ENCODE peak calls at places on chromosomes 6 and 20, in seven cellular contexts. X is IMR-90, D is frontal cortex, M is HCEC 1CT, P is fibroblast of the conjunctiva, T is T47D, Z is EL. V is an unnamed sample.

GRCh38 chr6:50025258-50025657 is 3.5 kb upstream of the DEFB110 start:
- DNase-seq in X (no peak), M (no peak), D (no peak), T (no peak), P (no peak), Z (no peak), V (no peak)

GRCh38 chr6:71072508-71072907 is 115.6 kb upstream of the B3GAT2 start:
- DNase-seq in Z (peak; percentile 15), T (no peak), X (peak; percentile 11), P (no peak), M (peak; percentile 4), D (no peak), V (no peak)

GRCh38 chr6:135311446-135312200 is 130.5 kb downstream of the MYB start:
- DNase-seq in T (no peak), X (no peak), M (no peak), P (no peak), D (no peak), Z (no peak), V (no peak)

GRCh38 chr20:63043348-63044203 is 36.8 kb upstream of the BHLHE23 start:
- DNase-seq in X (no peak), P (no peak), Z (no peak), D (no peak), M (no peak), T (no peak), V (no peak)

GRCh38 chr6:56671651-56672461 is 29.2 kb upstream of the DST start:
- DNase-seq in M (no peak), Z (no peak), X (no peak), T (no peak), D (no peak), P (no peak), V (no peak)

GRCh38 chr20:63070771-63071540 is 64.2 kb upstream of the BHLHE23 start:
- DNase-seq in M (no peak), Z (no peak), X (no peak), D (no peak), P (no peak), T (no peak), V (no peak)

GRCh38 chr6:146587448-146587847 is 11.3 kb upstream of the ADGB start:
- DNase-seq in X (no peak), D (no peak), M (no peak), P (no peak), T (no peak), Z (no peak), V (no peak)

GRCh38 chr6:111605100-111605748 is 454 bp downstream of the TRAF3IP2 start:
- DNase-seq in P (peak; percentile 97), X (peak; percentile 86), Z (peak; percentile 85), D (no peak), M (peak; percentile 86), T (no peak), V (no peak)

GRCh38 chr6:149436647-149437046 is 36.6 kb downstream of the SUMO4 start:
- DNase-seq in T (no peak), X (no peak), D (no peak), P (no peak), M (no peak), Z (no peak), V (no peak)

GRCh38 chr20:47413189-47413588 is 56.7 kb upstream of the ZMYND8 start:
- DNase-seq in X (no peak), P (no peak), M (no peak), D (no peak), T (no peak), Z (no peak), V (no peak)

GRCh38 chr6:1321715-1322114 is 9.8 kb downstream of the FOXQ1 start:
- DNase-seq in D (no peak), X (peak; percentile 66), Z (peak; percentile 55), T (no peak), P (peak; percentile 86), M (peak; percentile 34), V (no peak)

GRCh38 chr6:89509719-89510339 is 76.9 kb downstream of the ANKRD6 start:
- DNase-seq in T (peak; percentile 5), Z (no peak), M (no peak), P (no peak), D (no peak), X (no peak), V (no peak)

GRCh38 chr6:118370722-118371121 is 177.4 kb upstream of the PLN start:
- DNase-seq in P (no peak), M (no peak), T (no peak), D (no peak), Z (no peak), X (no peak), V (no peak)

GRCh38 chr20:58309607-58310290 is at the start of gene RAB22A:
- DNase-seq in T (peak; percentile 86), X (peak; percentile 77), D (peak; percentile 95), M (peak; percentile 85), Z (peak; percentile 78), P (peak; percentile 57), V (peak; percentile 71)

GRCh38 chr6:49328051-49328450 is 135.0 kb downstream of the MMUT start:
- DNase-seq in D (no peak), Z (no peak), P (no peak), M (no peak), X (no peak), T (no peak), V (no peak)

GRCh38 chr6:122374307-122374706 is 25.1 kb upstream of the HSF2 start:
- DNase-seq in X (no peak), P (no peak), D (no peak), M (no peak), T (no peak), Z (no peak), V (no peak)

GRCh38 chr6:139973602-139974373 is 599.3 kb upstream of the CITED2 start:
- DNase-seq in M (peak; percentile 91), X (peak; percentile 92), P (no peak), Z (peak; percentile 84), T (no peak), D (no peak), V (no peak)

GRCh38 chr6:43481075-43481474 is 3.7 kb downstream of the TJAP1 start:
- DNase-seq in M (no peak), P (no peak), D (no peak), T (no peak), X (no peak), Z (no peak), V (no peak)

GRCh38 chr6:169829786-169830185 is 78.4 kb downstream of the ERMARD start:
- DNase-seq in Z (no peak), M (no peak), D (no peak), P (no peak), X (no peak), T (no peak), V (no peak)

GRCh38 chr6:43977404-43978111 is 149.7 kb downstream of the MRPL14 start:
- DNase-seq in D (no peak), M (no peak), T (no peak), P (no peak), X (no peak), Z (no peak), V (no peak)

GRCh38 chr6:32709625-32710024 is 31.6 kb upstream of the HLA-DQA2 start:
- DNase-seq in X (no peak), D (no peak), M (no peak), Z (no peak), T (no peak), P (no peak), V (no peak)

GRCh38 chr20:17533396-17533795 is 2.2 kb upstream of the BFSP1 start:
- DNase-seq in M (peak; percentile 57), P (peak; percentile 40), D (no peak), T (no peak), Z (peak; percentile 70), X (peak; percentile 60), V (no peak)

GRCh38 chr6:8114956-8115355 is 12.6 kb upstream of the EEF1E1 start:
- DNase-seq in D (no peak), X (no peak), P (no peak), M (no peak), Z (no peak), T (no peak), V (no peak)

GRCh38 chr6:8174571-8174970 is 72.2 kb upstream of the EEF1E1 start:
- DNase-seq in X (no peak), M (no peak), Z (no peak), T (no peak), P (no peak), D (no peak), V (no peak)

GRCh38 chr6:4067673-4068072 is 11.3 kb downstream of the FAM217A start:
- DNase-seq in Z (no peak), P (no peak), D (no peak), T (no peak), M (no peak), X (no peak), V (no peak)

GRCh38 chr6:76466286-76466685 is 393.8 kb upstream of the IMPG1 start:
- DNase-seq in T (no peak), D (no peak), M (no peak), X (no peak), Z (no peak), P (no peak), V (no peak)

GRCh38 chr20:63317601-63318291 is 24.8 kb downstream of the COL20A1 start:
- DNase-seq in X (no peak), T (no peak), M (no peak), Z (no peak), P (no peak), D (no peak), V (no peak)

GRCh38 chr20:51625105-51625504 is 82.6 kb upstream of the NFATC2 start:
- DNase-seq in P (no peak), D (no peak), M (no peak), Z (no peak), X (no peak), T (no peak), V (no peak)

GRCh38 chr20:45235995-45236394 is 14.8 kb downstream of the SEMG2 start:
- DNase-seq in D (no peak), X (no peak), P (no peak), Z (no peak), T (no peak), M (no peak), V (no peak)

GRCh38 chr20:10404023-10404628 is 29.9 kb downstream of the MKKS start:
- DNase-seq in X (no peak), Z (no peak), T (no peak), P (no peak), D (no peak), M (no peak), V (no peak)

GRCh38 chr20:22815584-22815983 is 219.5 kb upstream of the SSTR4 start:
- DNase-seq in D (no peak), Z (no peak), M (no peak), T (no peak), X (no peak), P (no peak), V (no peak)

GRCh38 chr20:5448449-5449118 is 131.8 kb upstream of the PROKR2 start:
- DNase-seq in T (peak; percentile 62), Z (peak; percentile 40), D (peak; percentile 60), M (peak; percentile 14), X (peak; percentile 28), P (peak; percentile 12), V (no peak)

GRCh38 chr6:711925-712324 is 19.0 kb upstream of the EXOC2 start:
- DNase-seq in D (no peak), X (no peak), P (no peak), Z (no peak), T (no peak), M (no peak), V (no peak)

GRCh38 chr20:4244700-4245485 is 229.5 kb upstream of the RNF24 start:
- DNase-seq in M (peak; percentile 48), X (no peak), D (no peak), T (no peak), Z (no peak), P (no peak), V (no peak)

GRCh38 chr6:57116776-57117175 is 26.8 kb downstream of the ZNF451 start:
- DNase-seq in M (no peak), T (no peak), X (no peak), D (no peak), Z (no peak), P (no peak), V (no peak)

GRCh38 chr20:49823152-49823847 is 10.7 kb downstream of the SLC9A8 start:
- DNase-seq in T (no peak), M (no peak), P (no peak), X (no peak), Z (no peak), D (no peak), V (peak; percentile 66)

GRCh38 chr20:41242807-41243206 is 74.7 kb downstream of the ZHX3 start:
- DNase-seq in Z (no peak), T (no peak), D (no peak), M (no peak), X (no peak), P (no peak), V (no peak)

GRCh38 chr20:29873946-29874345 is 1383.5 kb upstream of the DEFB115 start:
- DNase-seq in D (no peak), Z (peak; percentile 51), P (peak; percentile 21), T (no peak), M (peak; percentile 23), X (peak; percentile 22), V (no peak)

V was measured in stimulated activated naive CD4-positive, alpha-beta T cell.